ENCODE peak calls at places on chromosomes 13 and 19, in ten cellular contexts. One of them, this sample, is unnamed.

GRCh38 chr13:66962953-66963352 is 267.2 kb downstream of the PCDH9 start:
- ATAC-seq in upper lobe of right lung: no peak
- ATAC-seq in activated CD4-positive, alpha-beta T cell treated with anti-CD3 and anti-CD28 coated beads for 36 hours: no peak
- ATAC-seq in upper lobe of left lung: no peak
- ATAC-seq in heart right ventricle: no peak
- ATAC-seq in HCT116: no peak
- ATAC-seq in Right ventricle myocardium superior: no peak
- ATAC-seq in left colon: no peak
- ATAC-seq in gastrocnemius medialis: no peak
- ATAC-seq in activated CD8-positive, alpha-beta T cell treated with anti-CD3 and anti-CD28 coated beads, Interleukin-2, amount 10 ng/mL, durations not matched to agents 7 days and 5 days: no peak
- ATAC-seq in this sample: no peak

GRCh38 chr19:16893686-16893990 is 4.8 kb downstream of the F2RL3 start:
- ATAC-seq in HCT116: no peak
- ATAC-seq in activated CD8-positive, alpha-beta T cell treated with anti-CD3 and anti-CD28 coated beads, Interleukin-2, amount 10 ng/mL, durations not matched to agents 7 days and 5 days: no peak
- ATAC-seq in Right ventricle myocardium superior: no peak
- ATAC-seq in upper lobe of left lung: no peak
- ATAC-seq in left colon: no peak
- ATAC-seq in activated CD4-positive, alpha-beta T cell treated with anti-CD3 and anti-CD28 coated beads for 36 hours: no peak
- ATAC-seq in gastrocnemius medialis: no peak
- ATAC-seq in heart right ventricle: no peak
- ATAC-seq in upper lobe of right lung: no peak
- ATAC-seq in this sample: no peak

GRCh38 chr13:110512198-110512740 is 49.3 kb downstream of the RAB20 start:
- ATAC-seq in HCT116: no peak
- ATAC-seq in Right ventricle myocardium superior: no peak
- ATAC-seq in left colon: no peak
- ATAC-seq in upper lobe of right lung: no peak
- ATAC-seq in heart right ventricle: no peak
- ATAC-seq in gastrocnemius medialis: no peak
- ATAC-seq in upper lobe of left lung: no peak
- ATAC-seq in activated CD8-positive, alpha-beta T cell treated with anti-CD3 and anti-CD28 coated beads, Interleukin-2, amount 10 ng/mL, durations not matched to agents 7 days and 5 days: no peak
- ATAC-seq in activated CD4-positive, alpha-beta T cell treated with anti-CD3 and anti-CD28 coated beads for 36 hours: no peak
- ATAC-seq in this sample: no peak

GRCh38 chr19:43784251-43784980 is 3.6 kb upstream of the KCNN4 start:
- ATAC-seq in HCT116: peak
- ATAC-seq in upper lobe of right lung: peak
- ATAC-seq in activated CD4-positive, alpha-beta T cell treated with anti-CD3 and anti-CD28 coated beads for 36 hours: peak
- ATAC-seq in Right ventricle myocardium superior: peak
- ATAC-seq in heart right ventricle: peak
- ATAC-seq in upper lobe of left lung: peak
- ATAC-seq in gastrocnemius medialis: no peak
- ATAC-seq in left colon: peak
- ATAC-seq in activated CD8-positive, alpha-beta T cell treated with anti-CD3 and anti-CD28 coated beads, Interleukin-2, amount 10 ng/mL, durations not matched to agents 7 days and 5 days: no peak
- ATAC-seq in this sample: peak

GRCh38 chr19:50875795-50876422 is 2.7 kb downstream of the KLK2 start:
- ATAC-seq in HCT116: no peak
- ATAC-seq in activated CD4-positive, alpha-beta T cell treated with anti-CD3 and anti-CD28 coated beads for 36 hours: no peak
- ATAC-seq in upper lobe of right lung: no peak
- ATAC-seq in heart right ventricle: no peak
- ATAC-seq in gastrocnemius medialis: no peak
- ATAC-seq in activated CD8-positive, alpha-beta T cell treated with anti-CD3 and anti-CD28 coated beads, Interleukin-2, amount 10 ng/mL, durations not matched to agents 7 days and 5 days: peak
- ATAC-seq in left colon: no peak
- ATAC-seq in Right ventricle myocardium superior: no peak
- ATAC-seq in upper lobe of left lung: no peak
- ATAC-seq in this sample: no peak

GRCh38 chr13:97758317-97758716 is 195.2 kb upstream of the IPO5 start:
- ATAC-seq in upper lobe of left lung: no peak
- ATAC-seq in left colon: no peak
- ATAC-seq in activated CD4-positive, alpha-beta T cell treated with anti-CD3 and anti-CD28 coated beads for 36 hours: no peak
- ATAC-seq in gastrocnemius medialis: no peak
- ATAC-seq in heart right ventricle: peak
- ATAC-seq in Right ventricle myocardium superior: peak
- ATAC-seq in activated CD8-positive, alpha-beta T cell treated with anti-CD3 and anti-CD28 coated beads, Interleukin-2, amount 10 ng/mL, durations not matched to agents 7 days and 5 days: no peak
- ATAC-seq in HCT116: no peak
- ATAC-seq in upper lobe of right lung: no peak
- ATAC-seq in this sample: no peak

GRCh38 chr19:2089001-2089711 is 7.0 kb downstream of the MOB3A start:
- ATAC-seq in upper lobe of right lung: no peak
- ATAC-seq in HCT116: peak
- ATAC-seq in heart right ventricle: no peak
- ATAC-seq in Right ventricle myocardium superior: no peak
- ATAC-seq in upper lobe of left lung: no peak
- ATAC-seq in activated CD4-positive, alpha-beta T cell treated with anti-CD3 and anti-CD28 coated beads for 36 hours: no peak
- ATAC-seq in activated CD8-positive, alpha-beta T cell treated with anti-CD3 and anti-CD28 coated beads, Interleukin-2, amount 10 ng/mL, durations not matched to agents 7 days and 5 days: no peak
- ATAC-seq in left colon: no peak
- ATAC-seq in gastrocnemius medialis: no peak
- ATAC-seq in this sample: peak

GRCh38 chr13:88802886-88803285 is 1131.7 kb downstream of the SLITRK5 start:
- ATAC-seq in left colon: no peak
- ATAC-seq in activated CD4-positive, alpha-beta T cell treated with anti-CD3 and anti-CD28 coated beads for 36 hours: no peak
- ATAC-seq in HCT116: no peak
- ATAC-seq in Right ventricle myocardium superior: no peak
- ATAC-seq in heart right ventricle: no peak
- ATAC-seq in upper lobe of left lung: no peak
- ATAC-seq in gastrocnemius medialis: no peak
- ATAC-seq in upper lobe of right lung: no peak
- ATAC-seq in activated CD8-positive, alpha-beta T cell treated with anti-CD3 and anti-CD28 coated beads, Interleukin-2, amount 10 ng/mL, durations not matched to agents 7 days and 5 days: no peak
- ATAC-seq in this sample: no peak

GRCh38 chr13:73231456-73231855 is 172.7 kb downstream of the KLF5 start:
- ATAC-seq in gastrocnemius medialis: no peak
- ATAC-seq in HCT116: no peak
- ATAC-seq in upper lobe of left lung: no peak
- ATAC-seq in upper lobe of right lung: no peak
- ATAC-seq in left colon: no peak
- ATAC-seq in activated CD8-positive, alpha-beta T cell treated with anti-CD3 and anti-CD28 coated beads, Interleukin-2, amount 10 ng/mL, durations not matched to agents 7 days and 5 days: no peak
- ATAC-seq in Right ventricle myocardium superior: no peak
- ATAC-seq in heart right ventricle: no peak
- ATAC-seq in activated CD4-positive, alpha-beta T cell treated with anti-CD3 and anti-CD28 coated beads for 36 hours: no peak
- ATAC-seq in this sample: no peak

GRCh38 chr13:50393641-50394040 is 378.4 kb downstream of the KCNRG start:
- ATAC-seq in HCT116: no peak
- ATAC-seq in upper lobe of right lung: no peak
- ATAC-seq in upper lobe of left lung: no peak
- ATAC-seq in Right ventricle myocardium superior: peak
- ATAC-seq in left colon: no peak
- ATAC-seq in heart right ventricle: peak
- ATAC-seq in activated CD8-positive, alpha-beta T cell treated with anti-CD3 and anti-CD28 coated beads, Interleukin-2, amount 10 ng/mL, durations not matched to agents 7 days and 5 days: no peak
- ATAC-seq in gastrocnemius medialis: no peak
- ATAC-seq in activated CD4-positive, alpha-beta T cell treated with anti-CD3 and anti-CD28 coated beads for 36 hours: no peak
- ATAC-seq in this sample: no peak

GRCh38 chr13:45595968-45596367 is 19.6 kb downstream of the ERICH6B start:
- ATAC-seq in Right ventricle myocardium superior: no peak
- ATAC-seq in upper lobe of right lung: no peak
- ATAC-seq in left colon: no peak
- ATAC-seq in upper lobe of left lung: no peak
- ATAC-seq in heart right ventricle: no peak
- ATAC-seq in HCT116: no peak
- ATAC-seq in activated CD8-positive, alpha-beta T cell treated with anti-CD3 and anti-CD28 coated beads, Interleukin-2, amount 10 ng/mL, durations not matched to agents 7 days and 5 days: no peak
- ATAC-seq in activated CD4-positive, alpha-beta T cell treated with anti-CD3 and anti-CD28 coated beads for 36 hours: no peak
- ATAC-seq in gastrocnemius medialis: no peak
- ATAC-seq in this sample: no peak

GRCh38 chr19:8251025-8251472 is 41.9 kb downstream of the CERS4 start:
- ATAC-seq in upper lobe of right lung: peak
- ATAC-seq in activated CD4-positive, alpha-beta T cell treated with anti-CD3 and anti-CD28 coated beads for 36 hours: no peak
- ATAC-seq in gastrocnemius medialis: peak
- ATAC-seq in left colon: peak
- ATAC-seq in activated CD8-positive, alpha-beta T cell treated with anti-CD3 and anti-CD28 coated beads, Interleukin-2, amount 10 ng/mL, durations not matched to agents 7 days and 5 days: no peak
- ATAC-seq in upper lobe of left lung: peak
- ATAC-seq in HCT116: no peak
- ATAC-seq in Right ventricle myocardium superior: peak
- ATAC-seq in heart right ventricle: peak
- ATAC-seq in this sample: no peak

GRCh38 chr13:31050486-31051400 is 111.0 kb downstream of the HSPH1 start:
- ATAC-seq in gastrocnemius medialis: no peak
- ATAC-seq in heart right ventricle: no peak
- ATAC-seq in Right ventricle myocardium superior: no peak
- ATAC-seq in upper lobe of right lung: peak
- ATAC-seq in activated CD4-positive, alpha-beta T cell treated with anti-CD3 and anti-CD28 coated beads for 36 hours: peak
- ATAC-seq in activated CD8-positive, alpha-beta T cell treated with anti-CD3 and anti-CD28 coated beads, Interleukin-2, amount 10 ng/mL, durations not matched to agents 7 days and 5 days: no peak
- ATAC-seq in HCT116: no peak
- ATAC-seq in upper lobe of left lung: no peak
- ATAC-seq in left colon: no peak
- ATAC-seq in this sample: no peak

GRCh38 chr19:32519023-32519422 is 62.0 kb upstream of the PDCD5 start:
- ATAC-seq in HCT116: no peak
- ATAC-seq in upper lobe of right lung: no peak
- ATAC-seq in Right ventricle myocardium superior: no peak
- ATAC-seq in upper lobe of left lung: no peak
- ATAC-seq in left colon: no peak
- ATAC-seq in gastrocnemius medialis: no peak
- ATAC-seq in activated CD4-positive, alpha-beta T cell treated with anti-CD3 and anti-CD28 coated beads for 36 hours: no peak
- ATAC-seq in heart right ventricle: no peak
- ATAC-seq in activated CD8-positive, alpha-beta T cell treated with anti-CD3 and anti-CD28 coated beads, Interleukin-2, amount 10 ng/mL, durations not matched to agents 7 days and 5 days: no peak
- ATAC-seq in this sample: no peak

GRCh38 chr13:99220199-99220931 is 19.7 kb downstream of the UBAC2 start:
- ATAC-seq in upper lobe of left lung: no peak
- ATAC-seq in gastrocnemius medialis: no peak
- ATAC-seq in activated CD8-positive, alpha-beta T cell treated with anti-CD3 and anti-CD28 coated beads, Interleukin-2, amount 10 ng/mL, durations not matched to agents 7 days and 5 days: peak
- ATAC-seq in left colon: no peak
- ATAC-seq in HCT116: no peak
- ATAC-seq in Right ventricle myocardium superior: no peak
- ATAC-seq in upper lobe of right lung: no peak
- ATAC-seq in activated CD4-positive, alpha-beta T cell treated with anti-CD3 and anti-CD28 coated beads for 36 hours: peak
- ATAC-seq in heart right ventricle: peak
- ATAC-seq in this sample: no peak

GRCh38 chr19:8220481-8220880 is 11.3 kb downstream of the CERS4 start:
- ATAC-seq in gastrocnemius medialis: no peak
- ATAC-seq in left colon: no peak
- ATAC-seq in activated CD8-positive, alpha-beta T cell treated with anti-CD3 and anti-CD28 coated beads, Interleukin-2, amount 10 ng/mL, durations not matched to agents 7 days and 5 days: no peak
- ATAC-seq in upper lobe of right lung: no peak
- ATAC-seq in heart right ventricle: no peak
- ATAC-seq in Right ventricle myocardium superior: no peak
- ATAC-seq in upper lobe of left lung: no peak
- ATAC-seq in activated CD4-positive, alpha-beta T cell treated with anti-CD3 and anti-CD28 coated beads for 36 hours: no peak
- ATAC-seq in HCT116: no peak
- ATAC-seq in this sample: no peak

GRCh38 chr19:47144630-47145029 is 14.0 kb downstream of the SAE1 start:
- ATAC-seq in Right ventricle myocardium superior: no peak
- ATAC-seq in activated CD8-positive, alpha-beta T cell treated with anti-CD3 and anti-CD28 coated beads, Interleukin-2, amount 10 ng/mL, durations not matched to agents 7 days and 5 days: no peak
- ATAC-seq in upper lobe of right lung: no peak
- ATAC-seq in gastrocnemius medialis: no peak
- ATAC-seq in HCT116: no peak
- ATAC-seq in heart right ventricle: no peak
- ATAC-seq in upper lobe of left lung: no peak
- ATAC-seq in left colon: no peak
- ATAC-seq in activated CD4-positive, alpha-beta T cell treated with anti-CD3 and anti-CD28 coated beads for 36 hours: no peak
- ATAC-seq in this sample: no peak

GRCh38 chr13:110677731-110678545 is 28.0 kb downstream of the CARS2 start:
- ATAC-seq in heart right ventricle: no peak
- ATAC-seq in HCT116: no peak
- ATAC-seq in gastrocnemius medialis: no peak
- ATAC-seq in activated CD4-positive, alpha-beta T cell treated with anti-CD3 and anti-CD28 coated beads for 36 hours: peak
- ATAC-seq in Right ventricle myocardium superior: no peak
- ATAC-seq in upper lobe of right lung: no peak
- ATAC-seq in left colon: no peak
- ATAC-seq in activated CD8-positive, alpha-beta T cell treated with anti-CD3 and anti-CD28 coated beads, Interleukin-2, amount 10 ng/mL, durations not matched to agents 7 days and 5 days: no peak
- ATAC-seq in upper lobe of left lung: peak
- ATAC-seq in this sample: no peak

GRCh38 chr19:46881092-46881491 is 20.3 kb downstream of the ARHGAP35 start:
- ATAC-seq in left colon: peak
- ATAC-seq in upper lobe of right lung: no peak
- ATAC-seq in gastrocnemius medialis: no peak
- ATAC-seq in HCT116: no peak
- ATAC-seq in upper lobe of left lung: no peak
- ATAC-seq in activated CD4-positive, alpha-beta T cell treated with anti-CD3 and anti-CD28 coated beads for 36 hours: no peak
- ATAC-seq in activated CD8-positive, alpha-beta T cell treated with anti-CD3 and anti-CD28 coated beads, Interleukin-2, amount 10 ng/mL, durations not matched to agents 7 days and 5 days: no peak
- ATAC-seq in Right ventricle myocardium superior: no peak
- ATAC-seq in heart right ventricle: no peak
- ATAC-seq in this sample: no peak

GRCh38 chr13:73945871-73946270 is 188.3 kb downstream of the KLF12 start:
- ATAC-seq in left colon: no peak
- ATAC-seq in upper lobe of left lung: peak
- ATAC-seq in activated CD8-positive, alpha-beta T cell treated with anti-CD3 and anti-CD28 coated beads, Interleukin-2, amount 10 ng/mL, durations not matched to agents 7 days and 5 days: no peak
- ATAC-seq in HCT116: no peak
- ATAC-seq in gastrocnemius medialis: peak
- ATAC-seq in Right ventricle myocardium superior: peak
- ATAC-seq in upper lobe of right lung: no peak
- ATAC-seq in activated CD4-positive, alpha-beta T cell treated with anti-CD3 and anti-CD28 coated beads for 36 hours: no peak
- ATAC-seq in heart right ventricle: peak
- ATAC-seq in this sample: no peak

GRCh38 chr13:99797716-99798115 is 173.9 kb downstream of the ZIC5 start:
- ATAC-seq in upper lobe of left lung: no peak
- ATAC-seq in gastrocnemius medialis: no peak
- ATAC-seq in Right ventricle myocardium superior: no peak
- ATAC-seq in activated CD4-positive, alpha-beta T cell treated with anti-CD3 and anti-CD28 coated beads for 36 hours: no peak
- ATAC-seq in upper lobe of right lung: no peak
- ATAC-seq in HCT116: no peak
- ATAC-seq in left colon: no peak
- ATAC-seq in activated CD8-positive, alpha-beta T cell treated with anti-CD3 and anti-CD28 coated beads, Interleukin-2, amount 10 ng/mL, durations not matched to agents 7 days and 5 days: no peak
- ATAC-seq in heart right ventricle: no peak
- ATAC-seq in this sample: no peak

GRCh38 chr19:18098891-18099622 is 1.5 kb downstream of the MAST3 start:
- ATAC-seq in HCT116: no peak
- ATAC-seq in upper lobe of right lung: peak
- ATAC-seq in Right ventricle myocardium superior: no peak
- ATAC-seq in upper lobe of left lung: peak
- ATAC-seq in activated CD4-positive, alpha-beta T cell treated with anti-CD3 and anti-CD28 coated beads for 36 hours: peak
- ATAC-seq in gastrocnemius medialis: no peak
- ATAC-seq in heart right ventricle: no peak
- ATAC-seq in left colon: peak
- ATAC-seq in activated CD8-positive, alpha-beta T cell treated with anti-CD3 and anti-CD28 coated beads, Interleukin-2, amount 10 ng/mL, durations not matched to agents 7 days and 5 days: peak
- ATAC-seq in this sample: peak